ENCODE peak calls at places on chromosome 14, in eight cellular contexts. X, Y, K, P, B, E, Q and T are unnamed samples.

GRCh38 chr14:29461131-29461530 is 466.5 kb downstream of the PRKD1 start:
- DNase-seq in K (no peak), Y (no peak), Q (no peak), X (no peak), B (no peak), P (no peak), E (no peak), T (no peak)

GRCh38 chr14:51451561-51451960 is 200.1 kb upstream of the FRMD6 start:
- DNase-seq in Q (no peak), B (no peak), P (no peak), E (no peak), X (no peak), K (no peak), Y (no peak), T (no peak)

GRCh38 chr14:78245238-78245637 is 75.1 kb downstream of the NRXN3 start:
- DNase-seq in B (no peak), Y (no peak), K (no peak), X (no peak), P (no peak), Q (no peak), E (no peak), T (peak; percentile 52)

GRCh38 chr14:101069666-101070362 is 166.3 kb upstream of the RTL1 start:
- DNase-seq in X (no peak), Q (peak; percentile 22), K (no peak), P (peak; percentile 4), E (peak; percentile 10), B (peak; percentile 46), Y (peak; percentile 4), T (no peak)

GRCh38 chr14:24243336-24243836 is 963 bp upstream of the TINF2 start:
- DNase-seq in X (no peak), B (no peak), Q (no peak), P (no peak), E (no peak), K (peak; percentile 36), Y (no peak), T (no peak)

GRCh38 chr14:102451064-102451352 is 58.6 kb downstream of the ANKRD9 start:
- DNase-seq in B (peak; percentile 45), K (no peak), P (no peak), E (no peak), Q (no peak), X (no peak), Y (no peak), T (no peak)

GRCh38 chr14:99579077-99579836 is 24.8 kb downstream of the CCDC85C start:
- DNase-seq in X (no peak), Q (peak; percentile 85), B (no peak), E (no peak), Y (peak; percentile 88), P (peak; percentile 91), K (no peak), T (no peak)

GRCh38 chr14:63891148-63891964 is 38.6 kb downstream of the SYNE2 start:
- DNase-seq in B (no peak), Y (peak; percentile 58), E (no peak), P (peak; percentile 42), X (no peak), Q (no peak), K (no peak), T (no peak)

GRCh38 chr14:30928462-30928861 is 54.1 kb downstream of the COCH start:
- DNase-seq in P (no peak), K (peak; percentile 36), Q (no peak), Y (no peak), E (no peak), B (no peak), X (no peak), T (no peak)
- H3K27me3 ChIP-seq in P (no peaks in the 10 kb centered on the region), K (no peaks in the 10 kb centered on the region), Q (no peaks in the 10 kb centered on the region), Y (no peaks in the 10 kb centered on the region), E (no peaks in the 10 kb centered on the region), B (no peaks in the 10 kb centered on the region), X (no peaks in the 10 kb centered on the region), T (no peaks in the 10 kb centered on the region)

GRCh38 chr14:104321151-104322130 is 183.1 kb downstream of the KIF26A start:
- DNase-seq in Q (peak; percentile 40), P (peak; percentile 7), E (no peak), Y (no peak), X (peak; percentile 29), B (peak; percentile 48), K (no peak), T (peak; percentile 72)
- TF ChIP-seq CTCF in Q (no peak), P (no peak), E (no peak), Y (no peak), X (no peak), B (no peak), K (no peak), T (no peak)

GRCh38 chr14:45972416-45972815 is 679.2 kb downstream of the RPL10L start:
- DNase-seq in Q (no peak), P (no peak), B (no peak), X (no peak), E (no peak), Y (no peak), K (no peak), T (no peak)

GRCh38 chr14:45968037-45968436 is 683.5 kb downstream of the RPL10L start:
- DNase-seq in Q (no peak), B (no peak), E (no peak), Y (no peak), K (no peak), X (no peak), P (no peak), T (no peak)

GRCh38 chr14:45976001-45976400 is 675.6 kb downstream of the RPL10L start:
- DNase-seq in K (no peak), X (no peak), B (no peak), E (no peak), Q (no peak), P (no peak), Y (no peak), T (no peak)

DNA sequence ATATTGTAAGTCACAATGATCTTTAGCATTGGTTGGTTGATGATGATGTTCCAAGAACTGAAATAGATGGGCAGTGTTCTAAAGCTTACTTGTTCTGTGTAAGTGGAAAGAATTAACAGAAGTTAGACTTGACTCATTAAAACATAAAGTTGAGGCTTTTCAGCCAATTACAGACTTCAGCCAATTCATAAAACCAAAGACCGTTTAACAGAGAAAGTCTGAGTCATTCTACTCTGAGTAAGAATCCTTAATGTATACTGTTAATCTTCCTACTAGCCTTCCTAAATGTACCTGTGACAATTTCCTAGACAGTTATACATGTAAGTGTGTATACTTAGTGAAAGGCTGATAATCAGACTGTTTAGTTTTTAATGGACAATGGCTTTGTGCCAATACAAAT is 681.0 kb downstream of the RPL10L start:
- DNase-seq in X (no peak), E (no peak), Q (no peak), P (no peak), B (no peak), K (no peak), Y (no peak), T (no peak)
- H3K27me3 ChIP-seq in X (no peaks in the 10 kb centered on the region), E (no peaks in the 10 kb centered on the region), Q (no peaks in the 10 kb centered on the region), P (no peaks in the 10 kb centered on the region), B (no peaks in the 10 kb centered on the region), K (no peaks in the 10 kb centered on the region), Y (no peaks in the 10 kb centered on the region), T (no peaks in the 10 kb centered on the region)

GRCh38 chr14:105439179-105439578 is 19.6 kb downstream of the MTA1 start:
- DNase-seq in E (no peak), P (no peak), X (no peak), Y (no peak), Q (no peak), B (no peak), K (no peak), T (peak; percentile 48)

GRCh38 chr14:105437723-105438500 is 18.3 kb downstream of the MTA1 start:
- DNase-seq in K (no peak), B (no peak), E (no peak), P (no peak), Q (no peak), X (no peak), Y (no peak), T (no peak)

GRCh38 chr14:105440554-105440900 is 20.9 kb downstream of the MTA1 start:
- DNase-seq in X (no peak), Y (no peak), E (no peak), K (no peak), B (no peak), Q (no peak), P (no peak), T (no peak)

GRCh38 chr14:105440992-105441391 is 21.4 kb downstream of the MTA1 start:
- DNase-seq in K (no peak), Y (no peak), E (no peak), X (no peak), Q (no peak), B (no peak), P (no peak), T (no peak)

GRCh38 chr14:105439710-105440553 is 20.3 kb downstream of the MTA1 start:
- DNase-seq in B (no peak), Y (no peak), P (no peak), K (no peak), E (no peak), X (peak; percentile 53), Q (no peak), T (peak; percentile 72)
- TF ChIP-seq CTCF in B (no peak), Y (no peak), P (no peak), K (no peak), E (no peak), X (peak; percentile 21), Q (no peak), T (no peak)